ENCODE peak calls at places on chromosomes 1 and 21, in five cellular contexts. One of them, this sample, is unnamed.

GRCh38 chr1:8015809-8016165 is 10.3 kb downstream of the ERRFI1 start:
- DNase-seq in IMR-90: no peak
- DNase-seq in choroid plexus epithelial cell: peak; percentile 83
- DNase-seq in Peyer's patch: no peak
- DNase-seq in adipocyte: peak; percentile 81
- DNase-seq in this sample: peak; percentile 55

GRCh38 chr1:180912211-180912800 is 391 bp upstream of the KIAA1614 start:
- DNase-seq in Peyer's patch: peak; percentile 40
- DNase-seq in IMR-90: peak; percentile 34
- DNase-seq in adipocyte: peak; percentile 81
- DNase-seq in choroid plexus epithelial cell: peak; percentile 20
- DNase-seq in this sample: peak; percentile 32

GRCh38 chr1:167517535-167518330 is 596 bp downstream of the CD247 start:
- DNase-seq in adipocyte: no peak
- DNase-seq in IMR-90: no peak
- DNase-seq in Peyer's patch: peak; percentile 75
- DNase-seq in choroid plexus epithelial cell: no peak
- DNase-seq in this sample: no peak

GRCh38 chr1:7093297-7093696 is 308.0 kb downstream of the CAMTA1 start:
- DNase-seq in Peyer's patch: no peak
- DNase-seq in IMR-90: no peak
- DNase-seq in adipocyte: no peak
- DNase-seq in choroid plexus epithelial cell: no peak
- DNase-seq in this sample: no peak

GRCh38 chr1:149848811-149849210 is 50.6 kb upstream of the BOLA1 start:
- DNase-seq in choroid plexus epithelial cell: no peak
- DNase-seq in adipocyte: peak; percentile 33
- DNase-seq in IMR-90: no peak
- DNase-seq in Peyer's patch: no peak
- DNase-seq in this sample: peak; percentile 10

GRCh38 chr1:160996195-160996594 is 24.8 kb downstream of the F11R start:
- DNase-seq in choroid plexus epithelial cell: no peak
- DNase-seq in IMR-90: peak; percentile 54
- DNase-seq in Peyer's patch: no peak
- DNase-seq in adipocyte: no peak
- DNase-seq in this sample: peak; percentile 25

GRCh38 chr1:17671741-17672140 is 83.4 kb upstream of the ACTL8 start:
- DNase-seq in Peyer's patch: peak; percentile 57
- DNase-seq in IMR-90: no peak
- DNase-seq in choroid plexus epithelial cell: no peak
- DNase-seq in adipocyte: no peak
- DNase-seq in this sample: no peak

GRCh38 chr1:215568287-215568692 is 1.2 kb downstream of the KCTD3 start:
- DNase-seq in IMR-90: peak; percentile 75
- DNase-seq in choroid plexus epithelial cell: peak; percentile 67
- DNase-seq in Peyer's patch: no peak
- DNase-seq in adipocyte: peak; percentile 74
- DNase-seq in this sample: peak; percentile 74

GRCh38 chr21:41280115-41280919 is 36.3 kb upstream of the FAM3B start:
- DNase-seq in IMR-90: peak; percentile 85
- DNase-seq in choroid plexus epithelial cell: peak; percentile 10
- DNase-seq in Peyer's patch: no peak
- DNase-seq in adipocyte: no peak
- DNase-seq in this sample: no peak

GRCh38 chr1:222020553-222020952 is 278.7 kb upstream of the DUSP10 start:
- DNase-seq in adipocyte: no peak
- DNase-seq in Peyer's patch: no peak
- DNase-seq in choroid plexus epithelial cell: no peak
- DNase-seq in IMR-90: no peak
- DNase-seq in this sample: no peak

GRCh38 chr1:156461781-156462647 is 38.6 kb downstream of the MEF2D start:
- DNase-seq in choroid plexus epithelial cell: no peak
- DNase-seq in adipocyte: no peak
- DNase-seq in IMR-90: no peak
- DNase-seq in Peyer's patch: no peak
- DNase-seq in this sample: no peak

GRCh38 chr1:200409203-200409760 is 554 bp downstream of the ZNF281 start:
- DNase-seq in IMR-90: peak; percentile 33
- DNase-seq in choroid plexus epithelial cell: peak; percentile 57
- DNase-seq in adipocyte: peak; percentile 65
- DNase-seq in Peyer's patch: peak; percentile 72
- DNase-seq in this sample: peak; percentile 57

GRCh38 chr1:5456090-5456789 is 536.0 kb downstream of the NPHP4 start:
- DNase-seq in Peyer's patch: no peak
- DNase-seq in choroid plexus epithelial cell: no peak
- DNase-seq in IMR-90: no peak
- DNase-seq in adipocyte: no peak
- DNase-seq in this sample: no peak

GRCh38 chr1:10680487-10680886 is 116.0 kb downstream of the CASZ1 start:
- DNase-seq in choroid plexus epithelial cell: no peak
- DNase-seq in adipocyte: no peak
- DNase-seq in Peyer's patch: peak; percentile 56
- DNase-seq in IMR-90: no peak
- DNase-seq in this sample: no peak

GRCh38 chr1:230376296-230376695 is 49.8 kb downstream of the PGBD5 start:
- DNase-seq in IMR-90: no peak
- DNase-seq in adipocyte: no peak
- DNase-seq in Peyer's patch: no peak
- DNase-seq in choroid plexus epithelial cell: no peak
- DNase-seq in this sample: no peak

GRCh38 chr1:234499119-234500039 is 20.4 kb upstream of the TARBP1 start:
- DNase-seq in Peyer's patch: peak; percentile 95
- DNase-seq in choroid plexus epithelial cell: peak; percentile 91
- DNase-seq in IMR-90: peak; percentile 86
- DNase-seq in adipocyte: peak; percentile 97
- DNase-seq in this sample: peak; percentile 92

GRCh38 chr1:163709636-163710035 is 387.9 kb downstream of the NUF2 start:
- DNase-seq in Peyer's patch: no peak
- DNase-seq in choroid plexus epithelial cell: no peak
- DNase-seq in IMR-90: no peak
- DNase-seq in adipocyte: peak; percentile 22
- DNase-seq in this sample: peak; percentile 13

GRCh38 chr1:212879947-212880690 is 22.0 kb downstream of the FLVCR1 start:
- DNase-seq in adipocyte: no peak
- DNase-seq in IMR-90: no peak
- DNase-seq in choroid plexus epithelial cell: no peak
- DNase-seq in Peyer's patch: no peak
- DNase-seq in this sample: no peak

GRCh38 chr21:35801388-35801787 is 258.9 kb downstream of the SETD4 start:
- DNase-seq in Peyer's patch: no peak
- DNase-seq in IMR-90: no peak
- DNase-seq in choroid plexus epithelial cell: no peak
- DNase-seq in adipocyte: no peak
- DNase-seq in this sample: no peak

GRCh38 chr1:164689672-164690655 is 131.0 kb downstream of the PBX1 start:
- DNase-seq in adipocyte: no peak
- DNase-seq in Peyer's patch: no peak
- DNase-seq in choroid plexus epithelial cell: peak; percentile 28
- DNase-seq in IMR-90: no peak
- DNase-seq in this sample: no peak

GRCh38 chr1:200512191-200512590 is 102.4 kb upstream of the ZNF281 start:
- DNase-seq in adipocyte: peak; percentile 72
- DNase-seq in Peyer's patch: no peak
- DNase-seq in IMR-90: peak; percentile 95
- DNase-seq in choroid plexus epithelial cell: peak; percentile 27
- DNase-seq in this sample: peak; percentile 82

GRCh38 chr1:45557422-45557944 is 6.9 kb downstream of the AKR1A1 start:
- DNase-seq in choroid plexus epithelial cell: peak; percentile 15
- DNase-seq in adipocyte: peak; percentile 14
- DNase-seq in Peyer's patch: no peak
- DNase-seq in IMR-90: no peak
- DNase-seq in this sample: no peak

GRCh38 chr1:169086603-169087455 is 19.7 kb upstream of the ATP1B1 start:
- DNase-seq in adipocyte: no peak
- DNase-seq in choroid plexus epithelial cell: peak; percentile 78
- DNase-seq in Peyer's patch: no peak
- DNase-seq in IMR-90: peak; percentile 37
- DNase-seq in this sample: peak; percentile 42

GRCh38 chr1:221487781-221488520 is 253.9 kb downstream of the DUSP10 start:
- DNase-seq in choroid plexus epithelial cell: peak; percentile 88
- DNase-seq in IMR-90: peak; percentile 89
- DNase-seq in adipocyte: peak; percentile 88
- DNase-seq in Peyer's patch: no peak
- DNase-seq in this sample: peak; percentile 58

GRCh38 chr1:16199700-16200099 is 12.8 kb downstream of the ARHGEF19 start:
- DNase-seq in choroid plexus epithelial cell: no peak
- DNase-seq in IMR-90: no peak
- DNase-seq in adipocyte: no peak
- DNase-seq in Peyer's patch: no peak
- DNase-seq in this sample: no peak

GRCh38 chr1:248860007-248860406 is 1.1 kb upstream of the ZNF692 start:
- DNase-seq in IMR-90: no peak
- DNase-seq in adipocyte: no peak
- DNase-seq in Peyer's patch: no peak
- DNase-seq in choroid plexus epithelial cell: no peak
- DNase-seq in this sample: no peak
- H3K4me3 ChIP-seq in IMR-90: no peak overlapping the region
- H3K4me3 ChIP-seq in adipocyte: no peak overlapping the region
- H3K4me3 ChIP-seq in Peyer's patch: no peak overlapping the region
- H3K4me3 ChIP-seq in choroid plexus epithelial cell: no peak overlapping the region
- H3K4me3 ChIP-seq in this sample: no peak overlapping the region

GRCh38 chr1:111214086-111214801 is 13.3 kb upstream of the CHI3L2 start:
- DNase-seq in IMR-90: peak; percentile 13
- DNase-seq in adipocyte: no peak
- DNase-seq in choroid plexus epithelial cell: no peak
- DNase-seq in Peyer's patch: no peak
- DNase-seq in this sample: no peak
- H3K4me3 ChIP-seq in IMR-90: no peak overlapping the region
- H3K4me3 ChIP-seq in adipocyte: no peak overlapping the region
- H3K4me3 ChIP-seq in choroid plexus epithelial cell: no peak overlapping the region
- H3K4me3 ChIP-seq in Peyer's patch: no peak overlapping the region
- H3K4me3 ChIP-seq in this sample: no peak overlapping the region

DNA sequence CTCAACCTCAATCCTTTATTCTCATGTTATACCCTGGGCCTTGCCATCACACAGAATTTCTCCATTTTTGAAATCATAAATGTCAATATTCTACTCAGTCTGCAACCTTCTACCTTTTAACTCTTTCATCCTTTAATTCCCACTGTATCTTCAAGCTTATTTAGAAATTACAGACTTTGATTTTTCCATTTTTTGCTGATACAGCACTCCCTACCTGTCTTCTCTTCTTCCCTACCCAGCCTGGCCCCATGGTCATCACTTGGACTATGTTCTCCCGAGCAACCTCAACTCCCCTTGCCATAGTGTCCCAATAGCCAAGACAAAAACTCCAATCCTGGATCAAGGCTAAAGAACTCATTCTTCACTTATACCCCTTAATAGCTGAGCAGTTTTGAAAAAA is 14.6 kb downstream of the WARS2 start:
- DNase-seq in choroid plexus epithelial cell: no peak
- DNase-seq in IMR-90: no peak
- DNase-seq in adipocyte: no peak
- DNase-seq in Peyer's patch: no peak
- DNase-seq in this sample: no peak
- H3K4me3 ChIP-seq in choroid plexus epithelial cell: no peak overlapping the region
- H3K4me3 ChIP-seq in IMR-90: no peak overlapping the region
- H3K4me3 ChIP-seq in adipocyte: no peak overlapping the region
- H3K4me3 ChIP-seq in Peyer's patch: no peak overlapping the region
- H3K4me3 ChIP-seq in this sample: no peak overlapping the region

DNA sequence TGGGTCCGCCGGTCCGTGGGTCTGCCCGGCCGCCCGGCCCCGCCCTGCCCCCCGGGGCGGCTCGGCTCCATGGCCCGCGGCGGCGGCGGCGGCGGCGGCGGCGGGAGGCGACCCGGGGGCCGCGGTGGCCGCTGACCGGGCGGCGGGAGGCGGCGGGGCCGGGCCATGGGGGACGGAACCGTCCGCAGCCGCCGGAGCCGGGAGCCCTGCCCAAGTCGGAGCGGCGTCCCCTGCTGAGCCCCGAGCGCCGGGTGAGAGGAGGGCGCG is 184 bp downstream of the B4GALT2 start:
- DNase-seq in Peyer's patch: no peak
- DNase-seq in choroid plexus epithelial cell: no peak
- DNase-seq in adipocyte: no peak
- DNase-seq in IMR-90: no peak
- DNase-seq in this sample: no peak
- H3K4me3 ChIP-seq in Peyer's patch: peak overlapping the region; percentile 44
- H3K4me3 ChIP-seq in choroid plexus epithelial cell: peak overlapping the region; percentile 66
- H3K4me3 ChIP-seq in adipocyte: peak overlapping the region; percentile 84
- H3K4me3 ChIP-seq in IMR-90: peak overlapping the region; percentile 72
- H3K4me3 ChIP-seq in this sample: peak overlapping the region; percentile 59

This sample was measured in astrocyte of the spinal cord.